ENCODE peak calls at places on chromosome 17, in seven cellular contexts. One of them, this sample, is unnamed.
A peak's percentile ranks its signal among the peaks of the same experiment; 100 is the strongest.

GRCh38 chr17:41578971-41579370 is 7.1 kb upstream of the KRT9 start:
- DNase-seq in stimulated activated CD4-positive, alpha-beta T cell treated with anti-CD3 and anti-CD28 coated beads, TNF-alpha, amount 100 ng/mL, for 4 hours: no peak
- DNase-seq in islet precursor cell: no peak
- DNase-seq in effector memory CD4-positive, alpha-beta T cell: no peak
- DNase-seq in stimulated activated CD8-positive, alpha-beta memory T cell treated with anti-CD3 and anti-CD28 coated beads, Interleukin-7, amount 100 ng/mL, for 1 hour: no peak
- DNase-seq in T-helper 9 cell: no peak
- DNase-seq in activated CD4-positive, alpha-beta T cell treated with anti-CD3 and anti-CD28 coated beads for 24 hours: no peak
- DNase-seq in this sample: no peak

GRCh38 chr17:15651001-15651582 is 31.6 kb upstream of the FBXW10B start:
- DNase-seq in activated CD4-positive, alpha-beta T cell treated with anti-CD3 and anti-CD28 coated beads for 24 hours: no peak
- DNase-seq in effector memory CD4-positive, alpha-beta T cell: no peak
- DNase-seq in islet precursor cell: no peak
- DNase-seq in T-helper 9 cell: no peak
- DNase-seq in stimulated activated CD4-positive, alpha-beta T cell treated with anti-CD3 and anti-CD28 coated beads, TNF-alpha, amount 100 ng/mL, for 4 hours: no peak
- DNase-seq in stimulated activated CD8-positive, alpha-beta memory T cell treated with anti-CD3 and anti-CD28 coated beads, Interleukin-7, amount 100 ng/mL, for 1 hour: no peak
- DNase-seq in this sample: peak; percentile 90

GRCh38 chr17:75615301-75615700 is 17.9 kb upstream of the SMIM5 start:
- DNase-seq in activated CD4-positive, alpha-beta T cell treated with anti-CD3 and anti-CD28 coated beads for 24 hours: no peak
- DNase-seq in stimulated activated CD4-positive, alpha-beta T cell treated with anti-CD3 and anti-CD28 coated beads, TNF-alpha, amount 100 ng/mL, for 4 hours: no peak
- DNase-seq in effector memory CD4-positive, alpha-beta T cell: no peak
- DNase-seq in T-helper 9 cell: no peak
- DNase-seq in islet precursor cell: no peak
- DNase-seq in stimulated activated CD8-positive, alpha-beta memory T cell treated with anti-CD3 and anti-CD28 coated beads, Interleukin-7, amount 100 ng/mL, for 1 hour: no peak
- DNase-seq in this sample: no peak

GRCh38 chr17:79691931-79692330 is 38.8 kb upstream of the ENPP7 start:
- DNase-seq in islet precursor cell: no peak
- DNase-seq in stimulated activated CD4-positive, alpha-beta T cell treated with anti-CD3 and anti-CD28 coated beads, TNF-alpha, amount 100 ng/mL, for 4 hours: no peak
- DNase-seq in stimulated activated CD8-positive, alpha-beta memory T cell treated with anti-CD3 and anti-CD28 coated beads, Interleukin-7, amount 100 ng/mL, for 1 hour: no peak
- DNase-seq in T-helper 9 cell: no peak
- DNase-seq in effector memory CD4-positive, alpha-beta T cell: no peak
- DNase-seq in activated CD4-positive, alpha-beta T cell treated with anti-CD3 and anti-CD28 coated beads for 24 hours: no peak
- DNase-seq in this sample: no peak

GRCh38 chr17:31416503-31416923 is 25.0 kb downstream of the RAB11FIP4 start:
- DNase-seq in stimulated activated CD4-positive, alpha-beta T cell treated with anti-CD3 and anti-CD28 coated beads, TNF-alpha, amount 100 ng/mL, for 4 hours: no peak
- DNase-seq in activated CD4-positive, alpha-beta T cell treated with anti-CD3 and anti-CD28 coated beads for 24 hours: no peak
- DNase-seq in stimulated activated CD8-positive, alpha-beta memory T cell treated with anti-CD3 and anti-CD28 coated beads, Interleukin-7, amount 100 ng/mL, for 1 hour: no peak
- DNase-seq in islet precursor cell: peak; percentile 83
- DNase-seq in T-helper 9 cell: no peak
- DNase-seq in effector memory CD4-positive, alpha-beta T cell: no peak
- DNase-seq in this sample: no peak

GRCh38 chr17:65547253-65547670 is 14.2 kb downstream of the AXIN2 start:
- DNase-seq in stimulated activated CD4-positive, alpha-beta T cell treated with anti-CD3 and anti-CD28 coated beads, TNF-alpha, amount 100 ng/mL, for 4 hours: no peak
- DNase-seq in activated CD4-positive, alpha-beta T cell treated with anti-CD3 and anti-CD28 coated beads for 24 hours: no peak
- DNase-seq in stimulated activated CD8-positive, alpha-beta memory T cell treated with anti-CD3 and anti-CD28 coated beads, Interleukin-7, amount 100 ng/mL, for 1 hour: no peak
- DNase-seq in effector memory CD4-positive, alpha-beta T cell: no peak
- DNase-seq in T-helper 9 cell: no peak
- DNase-seq in islet precursor cell: no peak
- DNase-seq in this sample: no peak

GRCh38 chr17:81390029-81390428 is 5.2 kb upstream of the BAHCC1 start:
- DNase-seq in effector memory CD4-positive, alpha-beta T cell: no peak
- DNase-seq in islet precursor cell: no peak
- DNase-seq in stimulated activated CD4-positive, alpha-beta T cell treated with anti-CD3 and anti-CD28 coated beads, TNF-alpha, amount 100 ng/mL, for 4 hours: no peak
- DNase-seq in activated CD4-positive, alpha-beta T cell treated with anti-CD3 and anti-CD28 coated beads for 24 hours: no peak
- DNase-seq in stimulated activated CD8-positive, alpha-beta memory T cell treated with anti-CD3 and anti-CD28 coated beads, Interleukin-7, amount 100 ng/mL, for 1 hour: no peak
- DNase-seq in T-helper 9 cell: no peak
- DNase-seq in this sample: no peak

GRCh38 chr17:38789185-38789584 is 10.2 kb downstream of the PIP4K2B start:
- DNase-seq in effector memory CD4-positive, alpha-beta T cell: no peak
- DNase-seq in stimulated activated CD8-positive, alpha-beta memory T cell treated with anti-CD3 and anti-CD28 coated beads, Interleukin-7, amount 100 ng/mL, for 1 hour: no peak
- DNase-seq in T-helper 9 cell: no peak
- DNase-seq in islet precursor cell: peak; percentile 86
- DNase-seq in stimulated activated CD4-positive, alpha-beta T cell treated with anti-CD3 and anti-CD28 coated beads, TNF-alpha, amount 100 ng/mL, for 4 hours: no peak
- DNase-seq in activated CD4-positive, alpha-beta T cell treated with anti-CD3 and anti-CD28 coated beads for 24 hours: no peak
- DNase-seq in this sample: no peak

GRCh38 chr17:72386619-72387237 is 265.9 kb downstream of the SOX9 start:
- DNase-seq in activated CD4-positive, alpha-beta T cell treated with anti-CD3 and anti-CD28 coated beads for 24 hours: no peak
- DNase-seq in effector memory CD4-positive, alpha-beta T cell: no peak
- DNase-seq in stimulated activated CD8-positive, alpha-beta memory T cell treated with anti-CD3 and anti-CD28 coated beads, Interleukin-7, amount 100 ng/mL, for 1 hour: no peak
- DNase-seq in T-helper 9 cell: no peak
- DNase-seq in stimulated activated CD4-positive, alpha-beta T cell treated with anti-CD3 and anti-CD28 coated beads, TNF-alpha, amount 100 ng/mL, for 4 hours: no peak
- DNase-seq in islet precursor cell: no peak
- DNase-seq in this sample: peak; percentile 81

GRCh38 chr17:30376621-30377452 is 1.9 kb upstream of the CPD start:
- DNase-seq in effector memory CD4-positive, alpha-beta T cell: no peak
- DNase-seq in islet precursor cell: no peak
- DNase-seq in activated CD4-positive, alpha-beta T cell treated with anti-CD3 and anti-CD28 coated beads for 24 hours: no peak
- DNase-seq in stimulated activated CD8-positive, alpha-beta memory T cell treated with anti-CD3 and anti-CD28 coated beads, Interleukin-7, amount 100 ng/mL, for 1 hour: no peak
- DNase-seq in stimulated activated CD4-positive, alpha-beta T cell treated with anti-CD3 and anti-CD28 coated beads, TNF-alpha, amount 100 ng/mL, for 4 hours: peak; percentile 26
- DNase-seq in T-helper 9 cell: no peak
- DNase-seq in this sample: peak; percentile 100

GRCh38 chr17:57975044-57975443 is 13.0 kb downstream of the VEZF1 start:
- DNase-seq in effector memory CD4-positive, alpha-beta T cell: no peak
- DNase-seq in islet precursor cell: no peak
- DNase-seq in stimulated activated CD8-positive, alpha-beta memory T cell treated with anti-CD3 and anti-CD28 coated beads, Interleukin-7, amount 100 ng/mL, for 1 hour: no peak
- DNase-seq in activated CD4-positive, alpha-beta T cell treated with anti-CD3 and anti-CD28 coated beads for 24 hours: no peak
- DNase-seq in stimulated activated CD4-positive, alpha-beta T cell treated with anti-CD3 and anti-CD28 coated beads, TNF-alpha, amount 100 ng/mL, for 4 hours: no peak
- DNase-seq in T-helper 9 cell: no peak
- DNase-seq in this sample: no peak

GRCh38 chr17:39118674-39119419 is 32.6 kb downstream of the PLXDC1 start:
- DNase-seq in activated CD4-positive, alpha-beta T cell treated with anti-CD3 and anti-CD28 coated beads for 24 hours: no peak
- DNase-seq in islet precursor cell: no peak
- DNase-seq in T-helper 9 cell: no peak
- DNase-seq in effector memory CD4-positive, alpha-beta T cell: no peak
- DNase-seq in stimulated activated CD4-positive, alpha-beta T cell treated with anti-CD3 and anti-CD28 coated beads, TNF-alpha, amount 100 ng/mL, for 4 hours: no peak
- DNase-seq in stimulated activated CD8-positive, alpha-beta memory T cell treated with anti-CD3 and anti-CD28 coated beads, Interleukin-7, amount 100 ng/mL, for 1 hour: no peak
- DNase-seq in this sample: no peak

This sample was measured in NCI-H510A treated with DMSO at 0.1 percent for 48 hours.